ENCODE peak calls at places on chromosome 14, in eight cellular contexts. C is tibial nerve, G is stomach, U is OCI-LY7, K is tibial artery, Y is body of pancreas, N is A549, R is hepatocyte. S is an unnamed sample. For H3K9me3 and H3K4me1, the result is how much of the 10 kb centered on the place peaks cover.

GRCh38 chr14:23306412-23307145 is at the start of gene BCL2L2:
- DNase-seq in C (peak), G (peak), U (peak), K (peak), Y (peak), N (peak), R (peak), S (peak)

GRCh38 chr14:88616697-88617096 is 53.9 kb downstream of the ZC3H14 start:
- DNase-seq in C (no peak), G (no peak), U (no peak), K (no peak), Y (no peak), N (no peak), R (no peak), S (no peak)

GRCh38 chr14:89201645-89202044 is 215.4 kb downstream of the FOXN3 start:
- DNase-seq in C (no peak), G (no peak), U (no peak), K (no peak), Y (no peak), N (no peak), R (no peak), S (no peak)

GRCh38 chr14:60349663-60350365 is 100.8 kb downstream of the PPM1A start:
- DNase-seq in C (no peak), G (peak), U (peak), K (no peak), Y (peak), N (peak), R (peak), S (peak)

GRCh38 chr14:73997108-73997943 is 21.8 kb downstream of the ENTPD5 start:
- DNase-seq in C (no peak), G (no peak), U (no peak), K (no peak), Y (no peak), N (no peak), R (peak), S (peak)

GRCh38 chr14:42140831-42141279 is 534.2 kb downstream of the LRFN5 start:
- DNase-seq in C (no peak), G (no peak), U (no peak), K (no peak), Y (no peak), N (peak), R (no peak), S (no peak)

GRCh38 chr14:87628129-87628528 is 364.9 kb downstream of the GALC start:
- DNase-seq in C (no peak), G (no peak), U (no peak), K (no peak), Y (peak), N (no peak), R (peak), S (no peak)

GRCh38 chr14:64645220-64645891 is 58.9 kb upstream of the PLEKHG3 start:
- DNase-seq in C (no peak), G (no peak), U (no peak), K (no peak), Y (peak), N (no peak), R (peak), S (peak)

GRCh38 chr14:30559638-30560071 is 697 bp downstream of the G2E3 start:
- DNase-seq in C (no peak), G (no peak), U (peak), K (no peak), Y (no peak), N (no peak), R (peak), S (no peak)

GRCh38 chr14:51457858-51458562 is 193.7 kb upstream of the FRMD6 start:
- DNase-seq in C (no peak), G (no peak), U (no peak), K (no peak), Y (no peak), N (no peak), R (no peak), S (peak)

GRCh38 chr14:21880918-21881317 is 207.3 kb upstream of the OR4E1 start:
- DNase-seq in C (no peak), G (no peak), U (no peak), K (no peak), Y (no peak), N (no peak), R (no peak), S (no peak)

GRCh38 chr14:61110683-61111082 is 129.6 kb downstream of the SLC38A6 start:
- DNase-seq in C (no peak), G (no peak), U (no peak), K (no peak), Y (no peak), N (no peak), R (no peak), S (no peak)

GRCh38 chr14:67557118-67557517 is 24.0 kb downstream of the PLEKHH1 start:
- DNase-seq in C (no peak), G (no peak), U (no peak), K (no peak), Y (no peak), N (no peak), R (peak), S (peak)

GRCh38 chr14:75371297-75371696 is 56.5 kb upstream of the JDP2 start:
- DNase-seq in C (no peak), G (no peak), U (no peak), K (no peak), Y (no peak), N (no peak), R (no peak), S (no peak)

GRCh38 chr14:66017960-66018359 is 468.2 kb upstream of the CCDC196 start:
- DNase-seq in C (no peak), G (no peak), U (no peak), K (no peak), Y (no peak), N (no peak), R (no peak), S (no peak)

GRCh38 chr14:103782376-103782775 is 65.0 kb downstream of the PPP1R13B start:
- DNase-seq in C (no peak), G (no peak), U (no peak), K (no peak), Y (no peak), N (no peak), R (no peak), S (no peak)

GRCh38 chr14:84029720-84030119 is 1500.2 kb upstream of the FLRT2 start:
- DNase-seq in C (no peak), G (no peak), U (no peak), K (no peak), Y (no peak), N (no peak), R (no peak), S (no peak)

GRCh38 chr14:83909507-83909906 is 1620.4 kb upstream of the FLRT2 start:
- DNase-seq in C (no peak), G (no peak), U (no peak), K (no peak), Y (no peak), N (no peak), R (no peak), S (no peak)

GRCh38 chr14:63757211-63757610 is 29.3 kb upstream of the SGPP1 start:
- DNase-seq in C (no peak), G (no peak), U (no peak), K (no peak), Y (no peak), N (no peak), R (no peak), S (no peak)

GRCh38 chr14:68523326-68523610 is 269.6 kb downstream of the ZFP36L1 start:
- DNase-seq in C (no peak), G (no peak), U (no peak), K (no peak), Y (no peak), N (no peak), R (no peak), S (no peak)

GRCh38 chr14:61065671-61066070 is 84.6 kb downstream of the SLC38A6 start:
- DNase-seq in C (no peak), G (no peak), U (no peak), K (no peak), Y (no peak), N (no peak), R (no peak), S (no peak)

GRCh38 chr14:33646692-33647260 is 304.1 kb downstream of the EGLN3 start:
- DNase-seq in C (no peak), G (no peak), U (no peak), K (no peak), Y (no peak), N (no peak), R (no peak), S (no peak)

GRCh38 chr14:92844220-92844619 is 50.1 kb downstream of the GOLGA5 start:
- DNase-seq in C (no peak), G (no peak), U (no peak), K (no peak), Y (no peak), N (no peak), R (no peak), S (no peak)

GRCh38 chr14:67392123-67392522 is 19.8 kb downstream of the PLEK2 start:
- DNase-seq in C (no peak), G (no peak), U (no peak), K (no peak), Y (no peak), N (no peak), R (no peak), S (no peak)

GRCh38 chr14:34983148-34983760 is 462 bp downstream of the SRP54 start:
- DNase-seq in C (no peak), G (no peak), U (no peak), K (no peak), Y (no peak), N (no peak), R (no peak), S (no peak)

GRCh38 chr14:22570132-22570949 is 18.7 kb downstream of the DAD1 start:
- DNase-seq in C (peak), G (peak), U (peak), K (no peak), Y (peak), N (peak), R (peak), S (peak)

GRCh38 chr14:23360496-23360895 is 4.5 kb downstream of the EFS start:
- DNase-seq in C (no peak), G (no peak), U (no peak), K (no peak), Y (no peak), N (peak), R (no peak), S (no peak)

GRCh38 chr14:74616507-74616906 is 4.5 kb upstream of the LTBP2 start:
- DNase-seq in C (no peak), G (no peak), U (no peak), K (no peak), Y (no peak), N (peak), R (peak), S (no peak)

GRCh38 chr14:23302290-23303225 is at the start of gene PPP1R3E:
- DNase-seq in C (peak), G (peak), U (peak), K (peak), Y (peak), N (peak), R (peak), S (peak)

GRCh38 chr14:100679707-100680438 is 46.8 kb upstream of the DLK1 start:
- DNase-seq in C (peak), G (no peak), U (no peak), K (no peak), Y (peak), N (no peak), R (peak), S (no peak)

GRCh38 chr14:96682401-96682800 is 114.8 kb upstream of the VRK1 start:
- DNase-seq in C (no peak), G (no peak), U (no peak), K (no peak), Y (no peak), N (no peak), R (no peak), S (no peak)

GRCh38 chr14:104390221-104390931 is 189.2 kb upstream of the C14orf180 start:
- DNase-seq in C (no peak), G (no peak), U (no peak), K (peak), Y (no peak), N (no peak), R (no peak), S (no peak)

GRCh38 chr14:27338012-27338411 is 740.2 kb upstream of the NOVA1 start:
- DNase-seq in C (no peak), G (no peak), U (no peak), K (no peak), Y (no peak), N (no peak), R (no peak), S (no peak)
- H3K9me3 ChIP-seq in C (under half), G (under half), U (under half), K (under half), Y (under half), N (under half), R (under half), S (under half)

GRCh38 chr14:50041980-50042379 is 74.4 kb downstream of the VCPKMT start:
- DNase-seq in C (no peak), G (no peak), U (no peak), K (no peak), Y (no peak), N (no peak), R (no peak), S (no peak)

GRCh38 chr14:50045837-50046236 is 70.5 kb downstream of the VCPKMT start:
- DNase-seq in C (no peak), G (no peak), U (no peak), K (no peak), Y (no peak), N (no peak), R (no peak), S (no peak)

GRCh38 chr14:50047274-50047676 is 69.1 kb downstream of the VCPKMT start:
- DNase-seq in C (no peak), G (peak), U (peak), K (no peak), Y (peak), N (no peak), R (peak), S (peak)

GRCh38 chr14:50045039-50045711 is 71.2 kb downstream of the VCPKMT start:
- DNase-seq in C (peak), G (peak), U (peak), K (peak), Y (peak), N (no peak), R (peak), S (peak)

GRCh38 chr14:50044040-50044651 is 72.2 kb downstream of the VCPKMT start:
- DNase-seq in C (no peak), G (no peak), U (peak), K (no peak), Y (no peak), N (no peak), R (no peak), S (no peak)
- H3K4me1 ChIP-seq in C (under half), G (half or more), U (under half), K (under half), Y (under half), N (under half), R (under half), S (half or more)

DNA sequence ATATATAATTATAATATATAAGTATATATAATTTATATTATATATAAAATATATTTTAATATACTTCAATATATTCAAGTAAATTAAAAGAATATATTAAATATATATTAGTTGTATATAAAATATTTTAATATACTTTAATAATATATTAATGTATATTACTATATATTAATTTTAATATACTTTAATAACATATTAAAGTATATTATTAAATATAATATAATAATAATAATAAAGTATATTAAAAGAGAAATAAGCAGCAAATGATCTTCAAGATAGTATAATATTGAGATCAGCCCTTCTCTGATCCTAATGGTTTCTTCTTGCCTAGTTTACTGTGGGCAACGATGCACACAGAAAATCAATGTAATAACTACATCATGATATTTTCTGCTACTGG is 2.3 kb downstream of the OR4M1 start:
- DNase-seq in C (no peak), G (no peak), U (no peak), K (no peak), Y (no peak), N (no peak), R (no peak), S (no peak)
- H3K9me3 ChIP-seq in C (under half), G (under half), U (under half), K (under half), Y (under half), N (under half), R (under half), S (under half)

GRCh38 chr14:93964281-93964680 is 12.1 kb downstream of the ASB2 start:
- DNase-seq in C (no peak), G (no peak), U (no peak), K (no peak), Y (no peak), N (no peak), R (no peak), S (no peak)

GRCh38 chr14:93967637-93968250 is 8.6 kb downstream of the ASB2 start:
- DNase-seq in C (no peak), G (no peak), U (peak), K (no peak), Y (no peak), N (no peak), R (no peak), S (no peak)

GRCh38 chr14:93964820-93965286 is 11.5 kb downstream of the ASB2 start:
- DNase-seq in C (no peak), G (no peak), U (no peak), K (no peak), Y (no peak), N (no peak), R (no peak), S (no peak)

GRCh38 chr14:93965287-93965821 is 11.0 kb downstream of the ASB2 start:
- DNase-seq in C (no peak), G (no peak), U (no peak), K (no peak), Y (no peak), N (peak), R (no peak), S (no peak)

DNA sequence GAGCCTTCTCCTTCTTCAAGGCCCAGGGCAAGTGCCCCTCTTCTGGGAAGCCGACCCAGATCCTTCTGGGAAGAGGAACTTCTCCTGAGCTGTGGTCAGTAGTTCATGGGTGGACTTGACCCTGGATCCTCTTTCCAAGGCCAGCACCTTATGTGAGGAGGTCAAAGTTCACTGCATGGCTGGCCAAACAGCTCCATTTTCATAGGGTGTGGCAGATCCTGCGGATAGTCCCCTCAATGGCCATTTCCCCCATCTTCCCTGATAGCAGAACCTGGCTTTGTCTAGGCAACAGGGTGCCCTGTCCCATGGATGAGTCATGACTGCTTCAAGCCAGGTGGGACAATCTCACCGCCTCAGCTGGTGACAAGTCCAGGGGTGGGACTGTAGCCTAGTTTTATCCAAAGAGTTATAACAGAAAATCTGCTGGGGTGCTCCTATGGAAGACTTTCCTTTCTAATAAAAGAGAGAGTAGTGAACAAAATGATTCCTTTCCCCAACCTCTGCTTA is 10.3 kb downstream of the ASB2 start:
- DNase-seq in C (no peak), G (no peak), U (no peak), K (no peak), Y (no peak), N (no peak), R (no peak), S (no peak)
- H3K4me1 ChIP-seq in C (under half), G (half or more), U (half or more), K (half or more), Y (under half), N (under half), R (under half), S (under half)

DNA sequence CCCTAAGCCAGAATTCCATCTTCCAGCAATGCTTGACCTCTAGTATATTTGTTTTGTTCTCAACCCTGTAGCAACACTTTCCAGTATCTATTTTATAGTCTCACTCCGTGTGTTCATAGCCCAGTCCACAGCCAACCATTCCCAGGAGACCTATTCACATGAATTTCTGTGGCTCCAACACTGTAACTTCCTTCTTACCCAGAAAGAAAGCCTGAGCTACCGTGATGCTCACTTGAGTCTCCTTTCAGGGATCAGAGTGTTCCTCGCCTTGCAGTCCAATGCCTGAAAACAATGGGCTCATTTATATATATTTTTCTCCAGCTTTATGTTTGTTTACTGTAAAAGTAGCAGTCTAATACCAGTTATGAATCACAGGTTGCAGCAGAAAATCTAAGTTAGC is 645.0 kb upstream of the NOVA1 start:
- DNase-seq in C (no peak), G (no peak), U (no peak), K (no peak), Y (no peak), N (no peak), R (no peak), S (no peak)
- H3K9me3 ChIP-seq in C (under half), G (under half), U (under half), K (under half), Y (under half), N (under half), R (under half), S (under half)

GRCh38 chr14:77084991-77085390 is 13.1 kb upstream of the CIPC start:
- DNase-seq in C (no peak), G (no peak), U (no peak), K (no peak), Y (no peak), N (no peak), R (no peak), S (no peak)
- H3K4me1 ChIP-seq in C (under half), G (under half), U (under half), K (under half), Y (under half), N (under half), R (under half), S (under half)

GRCh38 chr14:53249059-53249458 is 95.9 kb upstream of the DDHD1 start:
- DNase-seq in C (no peak), G (no peak), U (no peak), K (no peak), Y (no peak), N (no peak), R (no peak), S (no peak)
- H3K9me3 ChIP-seq in C (under half), G (under half), U (under half), K (under half), Y (under half), N (under half), R (under half), S (under half)

GRCh38 chr14:91570021-91570420 is 59.9 kb upstream of the PPP4R3A start:
- DNase-seq in C (no peak), G (no peak), U (no peak), K (no peak), Y (no peak), N (no peak), R (no peak), S (no peak)
- H3K4me1 ChIP-seq in C (under half), G (under half), U (under half), K (under half), Y (under half), N (under half), R (under half), S (under half)

DNA sequence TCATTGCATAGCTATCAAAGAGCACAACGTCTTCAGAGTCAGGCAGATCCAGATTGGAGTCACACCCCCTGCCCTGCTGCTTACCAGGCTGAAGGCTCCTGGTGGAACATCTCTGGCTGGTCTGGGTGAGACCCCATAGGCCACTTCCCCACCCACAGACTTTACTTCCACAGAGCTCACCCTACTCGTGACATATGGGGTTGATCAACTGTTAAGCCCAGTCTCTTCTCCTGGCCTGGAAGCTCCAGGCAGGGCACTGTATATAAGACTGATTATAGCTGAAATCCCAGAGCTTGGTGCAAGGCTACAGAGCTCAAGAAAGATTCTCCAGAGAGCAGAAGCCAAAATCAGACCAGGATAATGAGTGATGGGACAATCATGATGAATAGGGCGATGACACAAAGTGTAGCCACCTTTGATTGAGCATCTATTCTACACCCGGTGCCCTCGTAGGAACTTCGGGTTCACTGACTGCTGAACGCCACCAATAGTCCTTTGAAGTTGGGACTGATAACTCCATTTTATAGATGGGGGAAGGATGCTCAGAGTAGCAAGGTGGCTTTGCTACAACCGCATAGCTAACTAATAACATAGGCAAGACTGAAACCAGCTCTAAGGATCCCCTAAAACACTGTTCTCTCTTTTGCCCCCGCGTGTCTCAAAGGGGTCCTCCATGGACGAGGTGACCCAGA is 287.8 kb downstream of the BCL11B start:
- DNase-seq in C (no peak), G (no peak), U (no peak), K (no peak), Y (no peak), N (no peak), R (no peak), S (no peak)
- H3K9me3 ChIP-seq in C (under half), G (under half), U (under half), K (under half), Y (under half), N (under half), R (under half), S (under half)

GRCh38 chr14:85418716-85419115 is 111.2 kb upstream of the FLRT2 start:
- DNase-seq in C (no peak), G (no peak), U (no peak), K (no peak), Y (no peak), N (no peak), R (no peak), S (no peak)
- H3K4me1 ChIP-seq in C (under half), G (under half), U (under half), K (under half), Y (under half), N (under half), R (under half), S (under half)